ENCODE peak calls at places on chromosomes 5 and 9, in ten cellular contexts. I is A549, S is adrenal gland, U is body of pancreas, Q is endothelial cell of umbilical vein, C is stomach, M is H1, T is heart left ventricle, D is Peyer's patch, R is uterus. B is an unnamed sample.

GRCh38 chr5:103428411-103428871 is 134.1 kb downstream of the NUDT12 start:
- DNase-seq in I (no peak), S (no peak), U (peak), Q (no peak), C (peak), M (no peak), T (peak), D (no peak), R (no peak), B (no peak)

GRCh38 chr5:173884402-173885053 is 3.6 kb upstream of the CPEB4 start:
- DNase-seq in I (no peak), S (no peak), U (no peak), Q (no peak), C (peak), M (no peak), T (no peak), D (peak), R (no peak), B (no peak)

GRCh38 chr5:154196955-154197652 is 6.6 kb downstream of the GALNT10 start:
- DNase-seq in I (peak), S (no peak), U (no peak), Q (peak), C (no peak), M (no peak), T (no peak), D (no peak), R (no peak), B (no peak)

GRCh38 chr5:72920690-72921089 is 35.2 kb upstream of the FCHO2 start:
- DNase-seq in I (peak), S (no peak), U (no peak), Q (peak), C (no peak), M (no peak), T (no peak), D (no peak), R (no peak), B (no peak)

GRCh38 chr9:134617246-134617645 is 24.4 kb upstream of the COL5A1 start:
- DNase-seq in I (no peak), S (no peak), U (no peak), Q (no peak), C (no peak), M (no peak), T (peak), D (peak), R (peak), B (peak)

GRCh38 chr9:5838884-5839571 is 6.1 kb upstream of the ERMP1 start:
- DNase-seq in I (peak), S (peak), U (peak), Q (peak), C (peak), M (no peak), T (no peak), D (peak), R (no peak), B (no peak)

GRCh38 chr9:93116049-93116961 is 17.7 kb downstream of the NINJ1 start:
- DNase-seq in I (no peak), S (peak), U (peak), Q (no peak), C (peak), M (no peak), T (peak), D (peak), R (peak), B (peak)

GRCh38 chr9:14478175-14479165 is 164.5 kb upstream of the NFIB start:
- DNase-seq in I (no peak), S (no peak), U (no peak), Q (no peak), C (no peak), M (no peak), T (no peak), D (no peak), R (no peak), B (no peak)

GRCh38 chr9:125700791-125701190 is 6.2 kb downstream of the MAPKAP1 start:
- DNase-seq in I (no peak), S (no peak), U (no peak), Q (no peak), C (no peak), M (no peak), T (no peak), D (no peak), R (no peak), B (no peak)

GRCh38 chr5:134226441-134227192 is 744 bp upstream of the PPP2CA start:
- DNase-seq in I (no peak), S (no peak), U (peak), Q (peak), C (peak), M (no peak), T (no peak), D (peak), R (peak), B (no peak)
- TF ChIP-seq POLR2A in I (peak), S (no peak), U (peak), Q (peak), C (peak), M (peak), T (peak), D (peak), R (no peak), B (no peak)

GRCh38 chr9:94921072-94921471 is 194.6 kb downstream of the AOPEP start:
- DNase-seq in I (no peak), S (peak), U (no peak), Q (no peak), C (no peak), M (no peak), T (no peak), D (no peak), R (peak), B (no peak)
- H3K27ac ChIP-seq in I (peak), S (no peak), U (peak), Q (no peak), C (no peak), M (no peak), T (peak), D (peak), R (peak), B (peak)

GRCh38 chr5:105506692-105507277 is 1944.2 kb upstream of the NUDT12 start:
- DNase-seq in I (no peak), S (no peak), U (peak), Q (peak), C (no peak), M (no peak), T (no peak), D (no peak), R (no peak), B (no peak)
- TF ChIP-seq CTCF in I (no peak), S (no peak), U (peak), Q (peak), C (no peak), M (peak), T (no peak), D (no peak), R (no peak), B (no peak)

GRCh38 chr9:35729700-35730485 is 2.1 kb downstream of the TLN1 start:
- DNase-seq in I (peak), S (peak), U (peak), Q (peak), C (peak), M (no peak), T (peak), D (peak), R (peak), B (no peak)

GRCh38 chr9:35726876-35727438 is 5.0 kb downstream of the TLN1 start:
- DNase-seq in I (no peak), S (no peak), U (no peak), Q (peak), C (no peak), M (no peak), T (peak), D (peak), R (peak), B (no peak)

GRCh38 chr9:35729101-35729500 is 2.9 kb downstream of the TLN1 start:
- DNase-seq in I (no peak), S (no peak), U (no peak), Q (no peak), C (no peak), M (no peak), T (no peak), D (no peak), R (no peak), B (no peak)

GRCh38 chr9:35727676-35728040 is 4.3 kb downstream of the TLN1 start:
- DNase-seq in I (no peak), S (no peak), U (no peak), Q (no peak), C (no peak), M (no peak), T (no peak), D (no peak), R (no peak), B (no peak)

GRCh38 chr9:35728041-35728971 is 3.7 kb downstream of the TLN1 start:
- DNase-seq in I (no peak), S (peak), U (peak), Q (peak), C (peak), M (no peak), T (peak), D (peak), R (peak), B (peak)
- TF ChIP-seq POLR2A in I (no peak), S (peak), U (no peak), Q (peak), C (peak), M (peak), T (no peak), D (peak), R (peak), B (no peak)

DNA sequence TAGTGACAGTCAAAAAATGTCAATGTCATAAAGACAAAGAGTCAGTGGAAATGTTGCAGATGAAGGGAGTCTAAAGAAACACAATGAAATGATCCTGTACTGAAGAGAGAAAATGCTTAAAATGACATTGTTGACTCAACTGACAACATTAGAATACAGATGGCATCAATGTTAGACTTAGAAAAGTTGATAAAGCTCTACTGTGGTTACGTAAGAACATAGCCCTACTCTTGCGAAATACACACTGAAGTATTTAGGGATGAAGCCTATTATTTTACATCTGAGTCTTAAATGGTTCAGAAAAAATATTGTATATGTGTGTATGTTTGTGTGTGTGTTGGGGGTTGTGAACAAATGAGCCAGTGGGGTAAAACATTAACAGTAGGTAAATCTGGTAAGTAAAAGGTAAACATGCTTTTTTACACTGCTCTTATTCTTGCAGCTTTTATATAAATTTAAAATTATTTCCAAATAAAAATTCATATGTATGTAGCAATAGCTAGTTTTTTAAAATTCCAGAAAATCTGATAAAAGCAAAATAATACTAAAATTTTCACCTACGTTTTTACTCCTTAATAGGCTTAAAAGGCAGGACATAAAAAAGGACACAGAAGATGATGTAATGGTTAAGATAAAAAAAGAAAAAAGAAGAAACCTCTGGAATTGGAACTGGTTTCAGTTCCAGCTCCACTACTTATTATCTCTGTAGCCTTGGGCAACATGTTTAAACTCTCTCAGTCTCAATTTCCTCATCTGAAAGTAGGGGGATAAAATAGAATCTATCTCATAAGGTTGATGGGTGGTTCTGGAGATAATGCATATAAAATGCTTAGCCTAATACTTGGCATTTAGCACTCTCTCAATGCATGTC is 44.2 kb downstream of the GARNL3 start:
- DNase-seq in I (no peak), S (no peak), U (no peak), Q (no peak), C (no peak), M (no peak), T (no peak), D (no peak), R (no peak), B (no peak)
- H3K27ac ChIP-seq in I (peak), S (peak), U (no peak), Q (no peak), C (no peak), M (no peak), T (peak), D (no peak), R (peak), B (no peak)

DNA sequence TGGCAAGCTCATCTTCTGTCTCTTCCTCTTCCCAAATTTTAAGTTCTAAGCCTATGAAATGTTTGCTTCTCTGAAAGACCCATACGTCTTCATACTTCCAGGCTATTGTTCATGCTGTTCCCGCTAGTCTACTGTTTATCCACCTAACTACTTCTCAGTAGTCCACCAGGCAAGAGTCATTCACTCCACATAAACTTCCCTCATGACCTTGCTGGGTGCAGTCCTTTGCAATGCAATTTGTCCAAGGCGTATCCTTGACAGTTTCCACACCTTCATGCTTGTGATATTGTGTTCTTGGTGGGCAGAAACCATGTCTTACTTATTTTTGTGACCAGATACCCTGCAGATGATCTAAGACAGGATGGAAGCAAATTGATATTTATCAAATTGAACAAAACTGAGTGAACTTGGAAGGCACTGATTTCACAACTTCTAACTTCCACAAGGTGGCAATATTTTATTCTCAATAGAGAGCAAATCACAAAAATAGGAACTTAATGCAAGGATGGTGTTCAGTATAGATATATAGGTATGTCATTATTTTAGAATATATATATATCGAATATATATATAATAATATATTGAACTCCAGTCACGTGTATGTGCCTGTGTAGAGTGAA is 30.3 kb downstream of the TYRP1 start:
- DNase-seq in I (no peak), S (no peak), U (no peak), Q (peak), C (no peak), M (no peak), T (no peak), D (no peak), R (no peak), B (no peak)
- TF ChIP-seq CTCF in I (peak), S (peak), U (peak), Q (peak), C (peak), M (no peak), T (peak), D (no peak), R (no peak), B (no peak)

GRCh38 chr9:34611811-34612787 is at the start of gene RPP25L:
- DNase-seq in I (peak), S (peak), U (peak), Q (peak), C (peak), M (no peak), T (peak), D (peak), R (peak), B (peak)
- TF ChIP-seq POLR2A in I (peak), S (peak), U (peak), Q (peak), C (no peak), M (peak), T (no peak), D (peak), R (peak), B (peak)

GRCh38 chr9:98971168-98971914 is 27.6 kb downstream of the COL15A1 start:
- DNase-seq in I (no peak), S (peak), U (no peak), Q (no peak), C (no peak), M (no peak), T (no peak), D (no peak), R (peak), B (no peak)
- H3K27ac ChIP-seq in I (no peak), S (no peak), U (no peak), Q (no peak), C (peak), M (no peak), T (peak), D (peak), R (peak), B (no peak)

GRCh38 chr9:114374936-114375335 is 12.8 kb downstream of the AKNA start:
- DNase-seq in I (no peak), S (no peak), U (no peak), Q (no peak), C (no peak), M (no peak), T (no peak), D (no peak), R (no peak), B (no peak)

GRCh38 chr9:114371343-114371985 is 16.3 kb downstream of the AKNA start:
- DNase-seq in I (no peak), S (no peak), U (no peak), Q (no peak), C (no peak), M (no peak), T (no peak), D (no peak), R (no peak), B (no peak)

GRCh38 chr9:114371986-114372917 is 15.5 kb downstream of the AKNA start:
- DNase-seq in I (no peak), S (peak), U (peak), Q (peak), C (no peak), M (no peak), T (no peak), D (peak), R (peak), B (peak)

GRCh38 chr9:114373960-114374730 is 13.6 kb downstream of the AKNA start:
- DNase-seq in I (no peak), S (no peak), U (no peak), Q (no peak), C (no peak), M (no peak), T (no peak), D (no peak), R (no peak), B (peak)

DNA sequence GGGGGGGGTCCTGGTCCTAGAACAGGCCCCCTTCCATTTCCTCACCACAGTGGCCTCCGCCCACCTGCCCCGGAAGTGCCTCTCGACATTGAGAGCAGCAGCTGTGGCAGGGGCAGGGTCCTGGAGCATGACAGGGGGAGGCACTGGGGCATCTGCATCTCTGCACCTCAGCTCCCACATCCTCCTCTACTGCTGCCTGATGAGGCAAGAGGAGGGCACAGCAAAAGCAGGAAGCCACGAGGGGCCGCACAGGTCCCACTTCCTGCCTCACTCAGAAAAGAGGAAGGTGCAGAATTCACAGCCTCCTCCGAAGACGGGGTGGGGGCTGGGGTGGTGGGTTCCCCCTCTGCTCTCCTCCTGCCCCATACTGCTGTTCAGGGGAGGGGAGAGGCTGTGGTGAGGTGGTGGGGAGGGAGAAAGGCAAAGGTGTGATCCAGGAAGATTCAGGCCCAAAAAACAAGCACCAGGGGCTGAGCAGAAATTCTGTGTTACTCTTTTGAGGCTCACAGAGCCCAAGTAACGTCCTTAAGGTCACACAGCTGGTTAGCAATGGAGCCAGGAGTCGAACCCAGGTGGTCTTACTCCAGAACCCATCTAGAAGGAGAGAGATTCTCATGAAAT is 14.7 kb downstream of the AKNA start:
- DNase-seq in I (no peak), S (peak), U (peak), Q (no peak), C (peak), M (no peak), T (peak), D (peak), R (no peak), B (no peak)
- TF ChIP-seq CTCF in I (no peak), S (no peak), U (no peak), Q (no peak), C (no peak), M (no peak), T (no peak), D (no peak), R (no peak), B (no peak)

DNA sequence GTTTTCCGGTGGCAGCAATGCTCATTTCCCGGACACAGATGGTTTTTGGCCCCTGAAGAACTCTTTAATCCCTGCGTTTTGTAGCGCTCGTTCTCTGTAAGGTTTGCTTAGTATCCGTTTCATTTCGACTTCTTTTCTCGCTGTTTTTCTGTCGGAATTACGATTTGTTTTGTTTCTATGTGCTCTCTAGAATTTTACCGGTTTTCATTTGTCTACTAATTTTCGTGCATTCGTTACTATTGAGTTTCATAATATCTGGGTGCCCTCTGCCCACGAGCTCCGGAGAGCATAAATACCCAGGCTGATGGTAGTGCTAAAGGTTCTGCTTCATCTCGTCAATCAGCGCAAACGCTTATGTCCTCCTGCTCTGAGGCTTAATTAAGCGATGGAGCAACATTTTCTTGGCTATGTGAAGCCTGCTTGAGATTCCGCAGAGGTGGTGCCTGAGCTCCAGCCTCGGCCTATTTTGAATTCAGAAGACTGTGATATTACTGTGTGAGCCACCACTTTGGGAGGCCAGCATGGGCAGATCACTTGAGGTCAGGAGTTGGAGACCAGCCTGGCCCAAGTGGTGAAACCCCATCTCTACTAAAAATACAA is 44.9 kb downstream of the ANXA2R start:
- DNase-seq in I (no peak), S (no peak), U (no peak), Q (no peak), C (no peak), M (no peak), T (no peak), D (no peak), R (no peak), B (no peak)
- TF ChIP-seq POLR2A in I (no peak), S (no peak), U (no peak), Q (no peak), C (no peak), M (no peak), T (no peak), D (no peak), R (no peak), B (no peak)